ENCODE peak calls at places on chromosomes 16 and 17, in four cellular contexts. Q, U, W and F are unnamed samples.

GRCh38 chr17:41308918-41309359 is at the start of gene KRTAP16-1:
- DNase-seq in Q (no peak), U (no peak), W (no peak), F (no peak)

GRCh38 chr16:79587897-79588296 is 12.6 kb downstream of the MAF start:
- DNase-seq in Q (no peak), U (no peak), W (no peak), F (no peak)

GRCh38 chr17:41967141-41967920 is 736 bp downstream of the CNP start:
- DNase-seq in Q (no peak), U (no peak), W (no peak), F (no peak)

GRCh38 chr17:48641541-48642058 is 15.4 kb upstream of the HOXB9 start:
- DNase-seq in Q (no peak), U (no peak), W (no peak), F (no peak)

GRCh38 chr16:769201-769769 is 8.8 kb downstream of the MSLN start:
- DNase-seq in Q (no peak), U (no peak), W (no peak), F (no peak)

GRCh38 chr16:68284847-68285246 is 20.5 kb downstream of the SLC7A6 start:
- DNase-seq in Q (no peak), U (no peak), W (no peak), F (no peak)

GRCh38 chr17:50715471-50715870 is 3.9 kb upstream of the LUC7L3 start:
- DNase-seq in Q (no peak), U (no peak), W (no peak), F (no peak)

GRCh38 chr16:19192865-19193264 is 24.8 kb downstream of the SYT17 start:
- DNase-seq in Q (no peak), U (no peak), W (no peak), F (no peak)

GRCh38 chr17:39339272-39339671 is 62.2 kb downstream of the FBXL20 start:
- DNase-seq in Q (no peak), U (no peak), W (no peak), F (peak)

DNA sequence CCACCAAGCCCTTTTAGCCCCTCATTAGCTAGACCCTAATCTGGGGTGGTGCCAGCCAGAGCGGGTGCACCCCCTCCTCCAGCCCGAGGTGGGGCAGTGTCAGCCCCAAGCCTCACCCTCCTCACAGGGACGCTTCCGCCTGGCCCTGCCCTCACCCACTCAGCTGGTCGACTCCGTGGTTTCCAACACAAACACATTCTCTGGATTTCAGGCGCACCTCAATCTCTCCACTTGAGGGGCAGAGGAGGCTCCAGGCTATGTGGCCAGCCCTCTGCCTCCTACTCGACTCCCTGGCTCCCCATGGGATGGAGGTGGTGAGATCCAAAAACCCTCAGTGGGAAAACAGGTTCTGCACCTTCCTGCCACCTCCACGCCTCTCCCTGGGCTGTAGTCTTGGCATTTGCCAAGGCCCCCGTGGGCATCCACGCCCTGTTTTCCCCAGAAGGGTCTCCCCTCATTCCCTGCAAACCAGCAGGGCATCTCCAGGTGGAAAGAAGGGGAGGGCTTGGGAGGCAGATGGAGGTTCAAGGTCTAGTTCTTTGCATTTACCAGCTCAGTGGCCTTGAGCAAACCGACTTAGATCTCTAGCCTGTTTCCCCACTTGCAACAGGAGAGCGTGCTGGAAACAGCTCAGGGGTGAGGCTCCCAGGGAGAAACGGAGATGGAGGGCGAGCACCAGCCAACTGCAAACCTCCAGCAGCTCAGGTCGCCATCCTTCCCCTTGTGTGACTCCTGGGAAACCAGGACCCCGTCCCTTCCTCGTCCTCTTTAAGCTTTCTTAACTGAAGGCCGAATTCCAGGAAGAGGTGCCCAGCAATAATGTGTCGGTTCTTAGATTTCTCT is 1.7 kb downstream of the EMP2 start:
- DNase-seq in Q (no peak), U (no peak), W (no peak), F (no peak)
- TF ChIP-seq CTCF in Q (no peak), U (no peak), W (no peak), F (no peak)

DNA sequence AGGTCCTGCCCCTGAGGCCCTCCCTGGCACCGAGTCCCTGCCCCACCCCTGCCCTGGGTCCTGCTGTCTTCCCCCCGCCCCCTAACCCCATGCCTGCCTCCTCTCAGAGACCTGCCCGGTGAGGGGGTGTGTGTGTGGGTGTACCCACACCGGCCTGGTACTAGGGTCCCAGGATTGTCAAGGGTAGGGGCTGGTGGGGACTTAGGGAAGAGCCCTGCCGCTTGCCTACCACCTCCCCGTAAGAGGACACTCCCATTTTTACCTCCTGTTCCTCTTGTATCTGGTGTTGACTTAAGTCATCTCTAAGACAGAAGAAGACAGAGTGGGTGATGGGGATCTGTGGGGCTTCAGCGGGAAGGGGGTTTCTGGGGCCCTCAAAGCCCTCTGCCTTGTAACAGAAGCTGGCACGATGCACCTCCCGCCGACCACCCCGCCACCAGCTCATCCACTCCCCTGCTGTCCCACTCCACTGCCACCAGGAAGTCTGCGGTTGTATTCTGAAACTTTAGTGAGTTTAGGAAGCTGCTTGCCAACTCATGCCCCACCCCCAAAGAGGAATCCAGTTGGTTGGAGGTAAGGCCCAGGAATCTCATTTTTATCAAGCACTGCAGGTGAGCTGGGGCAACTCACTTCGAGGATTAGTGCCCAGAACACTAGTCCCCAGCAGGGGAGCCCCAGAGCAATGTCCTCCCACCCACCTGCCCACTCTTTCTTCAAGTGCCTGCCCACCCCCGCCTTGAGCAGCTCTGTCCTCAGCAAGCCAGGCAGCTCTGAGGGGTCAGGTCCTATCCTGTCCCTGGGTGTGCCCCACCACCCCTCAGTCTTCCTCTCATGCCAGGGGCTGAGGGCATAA is 5.6 kb downstream of the SPATA32 start:
- DNase-seq in Q (no peak), U (no peak), W (no peak), F (no peak)
- TF ChIP-seq CTCF in Q (no peak), U (no peak), W (no peak), F (peak)

GRCh38 chr16:85345129-85345639 is 232.9 kb upstream of the CIBAR2 start:
- DNase-seq in Q (no peak), U (no peak), W (no peak), F (no peak)

GRCh38 chr16:85348921-85349334 is 236.7 kb upstream of the CIBAR2 start:
- DNase-seq in Q (no peak), U (no peak), W (no peak), F (no peak)

GRCh38 chr16:85346404-85347212 is 234.3 kb upstream of the CIBAR2 start:
- DNase-seq in Q (no peak), U (no peak), W (no peak), F (no peak)

GRCh38 chr16:85348065-85348840 is 236.0 kb upstream of the CIBAR2 start:
- DNase-seq in Q (no peak), U (no peak), W (no peak), F (no peak)

GRCh38 chr16:85347213-85347591 is 234.9 kb upstream of the CIBAR2 start:
- DNase-seq in Q (no peak), U (no peak), W (no peak), F (no peak)
- TF ChIP-seq CTCF in Q (no peak), U (peak), W (no peak), F (peak)

DNA sequence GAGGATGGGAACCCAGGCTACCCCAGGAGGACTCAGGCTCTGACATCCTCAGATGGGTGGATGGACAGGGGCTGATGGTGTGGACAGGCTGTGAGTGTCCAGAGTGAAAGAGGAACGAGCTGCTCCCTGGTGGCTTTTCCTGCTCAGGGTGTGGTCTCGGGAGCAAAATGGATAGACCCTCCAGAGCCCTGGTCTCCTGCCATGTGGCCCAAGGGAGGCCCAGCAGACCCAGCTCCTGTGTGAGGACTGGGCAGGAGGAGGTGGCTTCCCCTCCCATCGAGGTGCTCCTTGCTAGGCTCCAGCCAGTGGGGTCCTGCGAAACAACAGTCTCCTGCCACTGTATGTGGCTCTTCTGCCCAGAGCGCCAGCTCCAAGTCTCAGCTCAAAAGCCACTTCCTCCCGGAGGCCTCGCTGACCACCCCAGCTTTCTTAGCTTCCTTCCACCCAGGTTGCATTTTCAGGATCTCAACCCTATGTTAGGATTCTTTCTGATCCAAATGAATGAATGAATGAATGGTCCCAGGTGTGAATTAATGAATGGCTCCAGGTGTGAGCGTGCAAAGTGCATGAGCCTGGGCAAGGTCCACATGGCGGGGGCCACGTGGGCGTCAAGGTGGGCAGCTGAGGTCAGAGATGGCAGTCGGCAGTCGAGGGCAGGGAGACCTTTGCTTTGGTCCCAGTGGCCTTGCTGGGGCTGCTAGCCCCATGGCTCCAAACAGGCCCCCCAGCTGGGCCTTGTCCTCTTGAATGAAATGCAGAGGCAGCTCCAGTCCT is 120.3 kb upstream of the CIBAR2 start:
- DNase-seq in Q (no peak), U (no peak), W (no peak), F (no peak)
- TF ChIP-seq CTCF in Q (no peak), U (no peak), W (no peak), F (no peak)

GRCh38 chr17:81551458-81552243 is 502 bp downstream of the FAAP100 start:
- DNase-seq in Q (no peak), U (no peak), W (no peak), F (no peak)

GRCh38 chr17:81553616-81554181 is 1.5 kb upstream of the FAAP100 start:
- DNase-seq in Q (no peak), U (peak), W (no peak), F (no peak)

GRCh38 chr17:81552244-81553017 is at the start of gene FAAP100:
- DNase-seq in Q (no peak), U (no peak), W (peak), F (peak)

GRCh38 chr17:81550830-81551457 is 1.2 kb downstream of the FAAP100 start:
- DNase-seq in Q (no peak), U (no peak), W (no peak), F (no peak)

GRCh38 chr17:81553018-81553615 is 964 bp upstream of the FAAP100 start:
- DNase-seq in Q (peak), U (no peak), W (peak), F (no peak)
- TF ChIP-seq CTCF in Q (no peak), U (no peak), W (no peak), F (no peak)

GRCh38 chr17:82860606-82861392 is 21.0 kb upstream of the ZNF750 start:
- DNase-seq in Q (no peak), U (no peak), W (no peak), F (no peak)

GRCh38 chr17:82862191-82862590 is 22.4 kb upstream of the ZNF750 start:
- DNase-seq in Q (no peak), U (no peak), W (no peak), F (no peak)

GRCh38 chr17:82858376-82859126 is 18.7 kb upstream of the ZNF750 start:
- DNase-seq in Q (no peak), U (no peak), W (no peak), F (no peak)

GRCh38 chr17:82861393-82861775 is 21.6 kb upstream of the ZNF750 start:
- DNase-seq in Q (no peak), U (no peak), W (no peak), F (no peak)

GRCh38 chr17:82859431-82860403 is 19.9 kb upstream of the ZNF750 start:
- DNase-seq in Q (no peak), U (no peak), W (no peak), F (no peak)
- TF ChIP-seq CTCF in Q (no peak), U (no peak), W (no peak), F (no peak)